ENCODE peak calls at places on chromosomes 5 and 9, in nine cellular contexts. V is NCI-H2081; I is HEK293T; U is neural crest cell; T is osteocyte; O is CD4-positive, CD25-positive, alpha-beta regulatory T cell; D is NCI-H2029 treated with DMSO at 0.1 percent for 48 hours; H is ELF-1; K is activated effector memory CD4-positive, alpha-beta T cell treated with anti-CD3 and anti-CD28 coated beads, Interleukin-2, amount 50 U/mL, for 16 hours. Y is an unnamed sample.
A peak's percentile ranks its signal among the peaks of the same experiment; 100 is the strongest.

GRCh38 chr9:36144322-36145206 is 8.0 kb downstream of the GLIPR2 start:
- DNase-seq in V (no peak), I (no peak), U (no peak), T (no peak), O (peak; percentile 87), D (no peak), H (no peak), K (peak; percentile 67), Y (no peak)

GRCh38 chr5:40385544-40385943 is 294.2 kb upstream of the PTGER4 start:
- DNase-seq in V (no peak), I (no peak), U (no peak), T (no peak), O (no peak), D (no peak), H (no peak), K (no peak), Y (no peak)

GRCh38 chr5:147935032-147935431 is 28.7 kb upstream of the C5orf46 start:
- DNase-seq in V (peak; percentile 29), I (peak; percentile 19), U (no peak), T (no peak), O (no peak), D (peak; percentile 43), H (no peak), K (no peak), Y (no peak)

GRCh38 chr9:129582865-129583264 is 38.0 kb downstream of the C9orf50 start:
- DNase-seq in V (no peak), I (no peak), U (no peak), T (no peak), O (peak; percentile 75), D (no peak), H (peak; percentile 0), K (peak; percentile 67), Y (no peak)

GRCh38 chr5:143177263-143177994 is 226.1 kb downstream of the NR3C1 start:
- DNase-seq in V (no peak), I (no peak), U (no peak), T (no peak), O (no peak), D (peak; percentile 98), H (no peak), K (no peak), Y (no peak)

GRCh38 chr5:143403607-143404415 is at the start of gene NR3C1:
- DNase-seq in V (peak; percentile 37), I (peak; percentile 66), U (peak; percentile 52), T (peak; percentile 94), O (peak; percentile 93), D (peak; percentile 32), H (peak; percentile 57), K (peak; percentile 95), Y (peak; percentile 94)

GRCh38 chr9:14362175-14362574 is 48.2 kb upstream of the NFIB start:
- DNase-seq in V (no peak), I (no peak), U (no peak), T (no peak), O (no peak), D (no peak), H (no peak), K (no peak), Y (no peak)

GRCh38 chr9:128108784-128109709 is 18.5 kb downstream of the PTGES2 start:
- DNase-seq in V (no peak), I (no peak), U (no peak), T (no peak), O (no peak), D (no peak), H (no peak), K (peak; percentile 38), Y (no peak)

GRCh38 chr5:164052536-164053090 is 547.2 kb downstream of the MAT2B start:
- DNase-seq in V (no peak), I (no peak), U (no peak), T (no peak), O (no peak), D (no peak), H (no peak), K (no peak), Y (no peak)

GRCh38 chr9:106286249-106286648 is 576.7 kb upstream of the ZNF462 start:
- DNase-seq in V (no peak), I (no peak), U (peak; percentile 30), T (no peak), O (no peak), D (no peak), H (peak; percentile 58), K (no peak), Y (no peak)

GRCh38 chr9:92206490-92206889 is 87.0 kb downstream of the IARS1 start:
- DNase-seq in V (no peak), I (no peak), U (no peak), T (no peak), O (no peak), D (no peak), H (no peak), K (no peak), Y (no peak)

GRCh38 chr9:108478871-108479332 is 376.9 kb downstream of the ACTL7B start:
- DNase-seq in V (no peak), I (no peak), U (no peak), T (no peak), O (no peak), D (no peak), H (no peak), K (no peak), Y (no peak)

GRCh38 chr9:23702311-23702922 is 123.6 kb downstream of the ELAVL2 start:
- DNase-seq in V (no peak), I (no peak), U (no peak), T (no peak), O (no peak), D (no peak), H (no peak), K (no peak), Y (no peak)

GRCh38 chr5:139640432-139641115 is 7.6 kb upstream of the CXXC5 start:
- DNase-seq in V (no peak), I (no peak), U (no peak), T (no peak), O (no peak), D (no peak), H (peak; percentile 45), K (peak; percentile 61), Y (no peak)

GRCh38 chr9:2018764-2019548 is 3.8 kb downstream of the SMARCA2 start:
- DNase-seq in V (no peak), I (no peak), U (no peak), T (no peak), O (peak; percentile 84), D (no peak), H (peak; percentile 63), K (no peak), Y (no peak)

GRCh38 chr5:140182803-140183367 is 7.9 kb downstream of the CYSTM1 start:
- DNase-seq in V (no peak), I (no peak), U (no peak), T (no peak), O (no peak), D (no peak), H (peak; percentile 25), K (no peak), Y (no peak)

GRCh38 chr5:151846765-151847164 is 75.0 kb downstream of the G3BP1 start:
- DNase-seq in V (no peak), I (no peak), U (no peak), T (no peak), O (no peak), D (no peak), H (no peak), K (no peak), Y (no peak)

GRCh38 chr5:157516016-157516415 is 56.0 kb downstream of the NIPAL4 start:
- DNase-seq in V (no peak), I (no peak), U (no peak), T (no peak), O (no peak), D (no peak), H (no peak), K (no peak), Y (no peak)

GRCh38 chr5:96742519-96742918 is 65.2 kb downstream of the ERAP1 start:
- DNase-seq in V (no peak), I (no peak), U (no peak), T (no peak), O (no peak), D (no peak), H (no peak), K (no peak), Y (no peak)

GRCh38 chr9:87615547-87616148 is 110.3 kb upstream of the CTSL start:
- DNase-seq in V (no peak), I (no peak), U (no peak), T (no peak), O (no peak), D (no peak), H (peak; percentile 57), K (no peak), Y (no peak)